ENCODE peak calls at places on chromosome X, in seven cellular contexts. R is Daoy; O is stimulated activated CD4-positive, alpha-beta T cell treated with anti-CD3 and anti-CD28 coated beads, Interleukin-2, amount 100 ng/mL, for 48 hours; P is epithelial cell of esophagus; H is NAMALWA; W is ELF-1; S is H54. T is an unnamed sample.

GRCh38 chrX:18390941-18391538 is 34.4 kb upstream of the CDKL5 start:
- DNase-seq in R (peak), O (peak), P (peak), H (peak), W (peak), S (no peak), T (peak)

GRCh38 chrX:107894038-107894437 is 68.4 kb downstream of the MID2 start:
- DNase-seq in R (peak), O (peak), P (peak), H (peak), W (peak), S (peak), T (peak)

GRCh38 chrX:119475389-119476101 is 7.3 kb downstream of the SLC25A5 start:
- DNase-seq in R (no peak), O (no peak), P (peak), H (no peak), W (no peak), S (no peak), T (peak)

GRCh38 chrX:149185087-149185486 is 320.0 kb downstream of the IDS start:
- DNase-seq in R (no peak), O (no peak), P (peak), H (no peak), W (no peak), S (no peak), T (no peak)

GRCh38 chrX:13669246-13669689 is 16.3 kb downstream of the TCEANC start:
- DNase-seq in R (peak), O (peak), P (peak), H (no peak), W (peak), S (peak), T (peak)

GRCh38 chrX:12443534-12444098 is 305.3 kb downstream of the FRMPD4 start:
- DNase-seq in R (no peak), O (no peak), P (no peak), H (no peak), W (no peak), S (no peak), T (no peak)

GRCh38 chrX:54044877-54045328 is 630 bp upstream of the PHF8 start:
- DNase-seq in R (no peak), O (no peak), P (no peak), H (no peak), W (no peak), S (no peak), T (peak)

GRCh38 chrX:53265771-53266170 is 15.6 kb downstream of the IQSEC2 start:
- DNase-seq in R (no peak), O (no peak), P (peak), H (no peak), W (no peak), S (no peak), T (no peak)

GRCh38 chrX:16585486-16586370 is 64.2 kb upstream of the S100G start:
- DNase-seq in R (no peak), O (no peak), P (no peak), H (no peak), W (peak), S (no peak), T (no peak)

GRCh38 chrX:39988496-39988895 is 109.3 kb downstream of the BCOR start:
- DNase-seq in R (no peak), O (no peak), P (no peak), H (no peak), W (no peak), S (no peak), T (no peak)

GRCh38 chrX:94831364-94831763 is 1157.4 kb downstream of the FAM133A start:
- DNase-seq in R (no peak), O (no peak), P (peak), H (peak), W (no peak), S (no peak), T (no peak)

GRCh38 chrX:42119076-42119475 is 195.7 kb upstream of the CASK start:
- DNase-seq in R (peak), O (no peak), P (peak), H (no peak), W (peak), S (no peak), T (peak)

T was measured in RWPE1.